ENCODE peak calls at places on chromosomes 16 and 17, in ten cellular contexts. S is stomach, H is neural progenitor cell, X is tibial nerve, T is uterus, N is IMR-90, R is left ventricle myocardium inferior, I is sigmoid colon, D is transverse colon, L is body of pancreas. P is an unnamed sample. For H3K9me3, the result is how much of the 10 kb centered on the place peaks cover.

GRCh38 chr16:54875443-54875842 is 55.2 kb upstream of the IRX5 start:
- DNase-seq in H (peak), L (no peak), X (no peak), T (no peak), R (no peak), D (no peak), I (no peak), S (no peak), N (no peak), P (no peak)

GRCh38 chr16:17318200-17318599 is 152.6 kb downstream of the XYLT1 start:
- DNase-seq in I (no peak), S (no peak), N (peak), X (no peak), L (peak), D (no peak), R (no peak), H (no peak), T (no peak), P (no peak)

GRCh38 chr16:68379472-68380347 is 68.6 kb downstream of the SMPD3 start:
- DNase-seq in H (no peak), D (no peak), N (no peak), T (no peak), S (no peak), L (no peak), R (no peak), I (no peak), X (no peak), P (no peak)

GRCh38 chr17:70271200-70271599 is 101.9 kb downstream of the KCNJ2 start:
- DNase-seq in D (no peak), T (no peak), L (no peak), R (no peak), S (no peak), H (peak), X (no peak), N (no peak), I (no peak), P (no peak)

GRCh38 chr16:67391424-67392300 is 1.6 kb downstream of the TPPP3 start:
- DNase-seq in R (no peak), N (no peak), I (peak), X (no peak), L (no peak), H (no peak), D (no peak), T (no peak), S (no peak), P (no peak)

GRCh38 chr16:82070656-82071369 is 35.8 kb downstream of the HSD17B2 start:
- DNase-seq in N (peak), I (no peak), T (no peak), H (no peak), X (no peak), S (no peak), R (no peak), L (no peak), D (no peak), P (no peak)

GRCh38 chr17:50763716-50764450 is 3.4 kb downstream of the ANKRD40CL start:
- DNase-seq in N (no peak), S (no peak), R (no peak), T (no peak), L (peak), I (no peak), D (peak), X (no peak), H (no peak), P (no peak)

GRCh38 chr17:48460055-48460454 is 30.0 kb upstream of the SKAP1 start:
- DNase-seq in S (no peak), I (no peak), L (no peak), N (no peak), H (no peak), D (no peak), R (no peak), T (no peak), X (no peak), P (no peak)

GRCh38 chr17:48429156-48429555 is 858 bp downstream of the SKAP1 start:
- DNase-seq in H (no peak), D (no peak), T (no peak), S (no peak), R (no peak), X (no peak), N (no peak), L (no peak), I (no peak), P (no peak)

GRCh38 chr17:33980193-33980592 is 274.9 kb upstream of the CCL2 start:
- DNase-seq in N (no peak), D (no peak), H (no peak), L (no peak), I (no peak), X (no peak), S (no peak), T (no peak), R (no peak), P (no peak)

GRCh38 chr17:80659651-80660050 is 115.0 kb downstream of the RPTOR start:
- DNase-seq in H (no peak), D (no peak), I (no peak), L (no peak), T (no peak), X (no peak), N (no peak), S (no peak), R (no peak), P (no peak)

GRCh38 chr17:80657561-80657960 is 112.9 kb downstream of the RPTOR start:
- DNase-seq in R (no peak), I (no peak), T (no peak), H (no peak), L (no peak), S (no peak), D (no peak), N (no peak), X (no peak), P (no peak)

GRCh38 chr17:80660527-80661198 is 116.0 kb downstream of the RPTOR start:
- DNase-seq in L (no peak), S (no peak), D (no peak), X (no peak), H (no peak), T (no peak), R (no peak), I (no peak), N (no peak), P (no peak)

GRCh38 chr17:80656590-80656989 is 112.0 kb downstream of the RPTOR start:
- DNase-seq in S (no peak), R (no peak), I (no peak), D (no peak), N (no peak), T (no peak), L (no peak), X (no peak), H (peak), P (no peak)

DNA sequence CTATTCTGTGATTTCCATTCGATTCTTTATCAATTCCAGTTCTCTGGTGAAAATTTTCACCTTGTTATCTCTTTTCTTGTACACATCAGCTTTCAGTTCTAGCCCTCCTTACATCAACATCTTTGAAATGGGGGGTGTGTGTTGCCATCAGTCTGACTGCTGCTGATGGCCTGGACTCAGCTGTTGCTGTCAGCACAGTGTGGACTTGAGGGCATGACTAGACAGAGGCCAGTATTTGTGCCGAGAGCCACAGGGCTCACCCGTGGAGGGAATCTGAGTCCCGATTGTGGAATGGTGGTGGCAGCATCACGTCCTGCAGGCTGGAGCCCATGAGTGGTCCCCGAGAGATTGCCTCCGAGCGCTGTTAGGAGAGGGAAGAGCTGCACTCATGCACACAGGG is 114.2 kb downstream of the RPTOR start:
- DNase-seq in H (no peak), S (no peak), T (no peak), I (no peak), L (no peak), D (no peak), X (no peak), N (no peak), R (no peak), P (no peak)
- H3K9me3 ChIP-seq in H (under half), S (under half), T (under half), I (under half), L (under half), D (under half), X (under half), N (under half), R (under half), P (under half)

GRCh38 chr17:45098081-45098868 is 34.0 kb downstream of the PLCD3 start:
- DNase-seq in T (no peak), S (no peak), X (no peak), L (no peak), N (no peak), H (no peak), R (no peak), D (no peak), I (no peak), P (no peak)

GRCh38 chr17:45098869-45099616 is 33.3 kb downstream of the PLCD3 start:
- DNase-seq in T (peak), X (peak), H (peak), R (peak), L (peak), I (peak), D (peak), N (peak), S (peak), P (peak)

GRCh38 chr17:45093444-45094110 is 32.5 kb downstream of the NMT1 start:
- DNase-seq in I (peak), S (no peak), L (no peak), H (no peak), T (no peak), N (no peak), X (peak), R (peak), D (no peak), P (no peak)

GRCh38 chr17:45096926-45097325 is 35.4 kb downstream of the PLCD3 start:
- DNase-seq in S (no peak), L (no peak), T (no peak), I (no peak), N (no peak), H (no peak), R (no peak), D (no peak), X (no peak), P (no peak)

DNA sequence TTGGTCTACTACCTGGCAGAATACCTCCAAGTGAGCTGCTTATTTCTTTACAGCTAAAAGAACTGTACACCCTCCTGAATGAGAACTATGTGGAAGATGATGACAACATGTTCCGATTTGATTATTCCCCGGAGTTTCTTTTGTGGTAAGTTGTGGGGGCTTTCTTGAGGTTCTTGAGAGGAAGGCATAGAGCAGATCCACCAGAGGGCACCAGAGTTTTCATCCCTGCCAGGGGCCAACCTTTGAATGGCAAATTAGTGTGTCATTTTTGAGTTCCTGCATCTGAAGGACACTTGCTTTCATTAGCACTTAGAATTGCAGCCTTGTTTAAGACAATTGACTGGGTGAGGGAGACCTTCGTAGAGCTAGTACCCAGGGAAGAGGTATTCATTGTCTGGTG is 35.0 kb downstream of the NMT1 start:
- DNase-seq in I (no peak), L (no peak), X (no peak), S (no peak), T (no peak), H (peak), N (peak), R (no peak), D (no peak), P (no peak)
- TF ChIP-seq CTCF in I (no peak), L (no peak), X (peak), S (peak), T (no peak), H (peak), N (peak), R (peak), D (peak), P (peak)

DNA sequence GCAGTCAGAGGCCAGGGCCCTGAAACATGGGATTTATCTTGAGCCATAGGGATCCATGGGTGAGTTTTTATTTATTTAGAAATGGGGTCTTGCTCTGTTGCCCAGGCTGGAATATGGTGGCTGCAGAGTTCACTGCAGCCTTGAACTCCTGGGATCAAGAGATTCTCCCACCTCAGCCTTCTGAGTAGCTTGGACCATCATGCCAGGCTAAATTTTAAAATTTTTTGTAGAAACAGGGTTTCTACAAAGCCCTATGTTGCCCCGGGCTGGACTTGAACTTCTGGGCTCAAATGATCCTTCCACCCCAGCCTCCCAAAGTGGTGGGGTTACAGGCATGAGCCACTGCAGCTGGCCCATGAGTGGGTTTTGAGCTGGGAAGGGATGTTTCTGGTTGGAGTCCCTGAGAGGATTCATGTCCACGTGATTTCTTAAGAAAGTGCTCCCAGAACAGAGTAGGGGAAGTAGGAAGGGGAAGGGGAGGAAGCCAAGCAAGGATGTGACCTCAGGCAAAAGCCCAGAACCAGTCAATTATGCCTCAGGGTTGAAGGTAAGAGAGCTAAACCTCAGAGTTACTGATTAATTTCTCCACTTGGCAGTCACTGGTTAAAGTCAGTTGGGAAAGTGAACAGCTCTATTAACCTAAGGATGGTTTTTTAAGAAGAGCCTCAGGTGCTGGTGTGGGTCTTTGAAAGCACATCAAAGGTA is 3.9 kb upstream of the KAT8 start:
- DNase-seq in S (no peak), X (no peak), I (no peak), N (no peak), D (no peak), H (no peak), L (no peak), R (no peak), T (no peak), P (no peak)
- H3K27ac ChIP-seq in S (peak), X (peak), I (peak), N (no peak), D (peak), H (no peak), L (peak), R (peak), T (no peak), P (peak)

DNA sequence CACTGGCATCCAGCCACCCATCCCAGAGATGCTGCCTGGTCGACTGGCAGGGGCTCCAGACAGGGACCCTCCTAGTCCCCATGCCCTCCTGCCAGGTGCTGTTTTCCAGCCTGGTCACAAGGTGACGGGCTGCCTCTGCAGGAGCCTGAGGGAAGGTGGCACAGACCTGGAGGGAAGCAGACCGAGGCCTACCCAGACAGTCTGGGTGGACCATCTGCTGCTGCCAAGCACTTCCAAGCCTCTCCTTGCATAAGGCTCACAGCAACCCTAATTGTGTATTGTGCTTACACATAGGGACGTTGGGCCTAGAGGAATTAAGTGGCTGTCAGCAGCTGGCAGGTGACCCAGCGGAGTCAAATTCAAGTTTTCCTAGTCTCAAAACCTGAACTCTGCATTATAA is 90.1 kb upstream of the KCNJ18 start:
- DNase-seq in S (no peak), H (no peak), N (no peak), I (no peak), X (no peak), D (no peak), T (no peak), R (no peak), L (no peak), P (no peak)
- H3K9me3 ChIP-seq in S (under half), H (under half), N (under half), I (under half), X (under half), D (under half), T (under half), R (under half), L (under half), P (under half)

DNA sequence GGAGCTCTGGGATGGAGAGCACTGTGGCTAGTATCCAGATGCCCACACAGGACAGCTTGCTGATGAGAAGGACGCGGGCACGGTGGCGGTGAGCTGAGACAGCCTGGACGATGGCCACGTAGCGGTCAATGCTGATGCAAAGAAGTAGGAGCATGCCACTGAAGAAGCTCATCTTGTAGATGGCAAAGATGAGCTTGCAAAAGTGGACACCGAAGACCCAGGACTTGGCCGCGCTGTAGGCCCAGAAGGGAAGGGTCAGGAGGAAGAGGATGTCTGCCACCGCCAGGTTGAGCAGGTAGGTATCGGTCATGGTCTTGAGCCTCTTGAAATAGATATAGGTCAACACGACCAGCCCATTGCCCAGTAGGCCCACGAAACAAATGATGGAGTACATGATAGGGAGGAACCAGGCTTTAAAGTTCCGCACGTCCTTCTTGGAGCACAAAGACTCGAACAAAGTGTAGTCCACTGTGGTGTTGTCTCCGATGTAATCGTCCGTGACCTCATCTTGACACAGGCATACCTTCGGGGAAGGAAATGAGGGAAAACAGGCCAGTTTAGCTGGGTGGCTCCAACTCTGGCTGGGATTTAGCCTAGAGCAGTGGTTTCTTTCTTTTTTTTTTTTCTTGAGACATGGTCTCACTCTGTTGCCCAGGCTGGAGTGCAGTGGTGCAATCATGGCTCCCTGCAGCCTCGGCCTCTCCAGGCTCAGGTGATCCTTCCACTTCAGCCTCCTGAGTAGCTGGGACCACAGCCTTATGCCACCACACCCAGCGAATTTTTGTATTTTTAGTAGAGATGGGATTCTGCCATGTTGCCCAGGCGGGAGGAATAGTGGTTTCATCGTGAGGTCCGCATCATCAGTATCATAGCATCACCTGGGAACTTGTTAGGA is 9.7 kb downstream of the CCR7 start:
- DNase-seq in H (no peak), S (peak), L (no peak), I (no peak), T (peak), X (no peak), D (no peak), N (no peak), R (peak), P (no peak)
- TF ChIP-seq CTCF in H (no peak), S (no peak), L (no peak), I (no peak), T (no peak), X (no peak), D (no peak), N (no peak), R (no peak), P (no peak)

P was measured in lung.